ENCODE peak calls at places on chromosome 18, in ten cellular contexts. One of them, this sample, is unnamed.

GRCh38 chr18:3008546-3008945 is 4.4 kb downstream of the LPIN2 start:
- DNase-seq in stimulated activated CD8-positive, alpha-beta memory T cell treated with anti-CD3 and anti-CD28 coated beads, Interleukin-15, amount 100 ng/mL, for 1 hour: no peak
- DNase-seq in posterior cingulate gyrus: no peak
- DNase-seq in GM23248: peak; percentile 86
- DNase-seq in mesenchymal stem cell: peak; percentile 83
- DNase-seq in kidney epithelial cell: peak; percentile 14
- DNase-seq in iPS DF 6.9: no peak
- DNase-seq in CD8-positive, alpha-beta memory T cell: no peak
- DNase-seq in hepatic stellate cell: peak; percentile 76
- DNase-seq in sciatic nerve: no peak
- DNase-seq in this sample: no peak

GRCh38 chr18:50814387-50814786 is 5.4 kb downstream of the MRO start:
- DNase-seq in stimulated activated CD8-positive, alpha-beta memory T cell treated with anti-CD3 and anti-CD28 coated beads, Interleukin-15, amount 100 ng/mL, for 1 hour: no peak
- DNase-seq in posterior cingulate gyrus: no peak
- DNase-seq in GM23248: no peak
- DNase-seq in mesenchymal stem cell: no peak
- DNase-seq in kidney epithelial cell: no peak
- DNase-seq in iPS DF 6.9: no peak
- DNase-seq in CD8-positive, alpha-beta memory T cell: no peak
- DNase-seq in hepatic stellate cell: no peak
- DNase-seq in sciatic nerve: no peak
- DNase-seq in this sample: no peak

GRCh38 chr18:35139517-35139916 is 98.3 kb downstream of the MAPRE2 start:
- DNase-seq in stimulated activated CD8-positive, alpha-beta memory T cell treated with anti-CD3 and anti-CD28 coated beads, Interleukin-15, amount 100 ng/mL, for 1 hour: no peak
- DNase-seq in posterior cingulate gyrus: no peak
- DNase-seq in GM23248: no peak
- DNase-seq in mesenchymal stem cell: no peak
- DNase-seq in kidney epithelial cell: no peak
- DNase-seq in iPS DF 6.9: no peak
- DNase-seq in CD8-positive, alpha-beta memory T cell: no peak
- DNase-seq in hepatic stellate cell: no peak
- DNase-seq in sciatic nerve: no peak
- DNase-seq in this sample: no peak

GRCh38 chr18:46481847-46482245 is 175.2 kb downstream of the LOXHD1 start:
- DNase-seq in stimulated activated CD8-positive, alpha-beta memory T cell treated with anti-CD3 and anti-CD28 coated beads, Interleukin-15, amount 100 ng/mL, for 1 hour: no peak
- DNase-seq in posterior cingulate gyrus: no peak
- DNase-seq in GM23248: peak; percentile 10
- DNase-seq in mesenchymal stem cell: no peak
- DNase-seq in kidney epithelial cell: no peak
- DNase-seq in iPS DF 6.9: no peak
- DNase-seq in CD8-positive, alpha-beta memory T cell: no peak
- DNase-seq in hepatic stellate cell: no peak
- DNase-seq in sciatic nerve: no peak
- DNase-seq in this sample: no peak

GRCh38 chr18:60446821-60447220 is 74.2 kb upstream of the MC4R start:
- DNase-seq in stimulated activated CD8-positive, alpha-beta memory T cell treated with anti-CD3 and anti-CD28 coated beads, Interleukin-15, amount 100 ng/mL, for 1 hour: no peak
- DNase-seq in posterior cingulate gyrus: no peak
- DNase-seq in GM23248: peak; percentile 61
- DNase-seq in mesenchymal stem cell: no peak
- DNase-seq in kidney epithelial cell: no peak
- DNase-seq in iPS DF 6.9: no peak
- DNase-seq in CD8-positive, alpha-beta memory T cell: no peak
- DNase-seq in hepatic stellate cell: no peak
- DNase-seq in sciatic nerve: no peak
- DNase-seq in this sample: no peak

GRCh38 chr18:54957295-54957694 is 2.0 kb downstream of the CCDC68 start:
- DNase-seq in stimulated activated CD8-positive, alpha-beta memory T cell treated with anti-CD3 and anti-CD28 coated beads, Interleukin-15, amount 100 ng/mL, for 1 hour: no peak
- DNase-seq in posterior cingulate gyrus: no peak
- DNase-seq in GM23248: no peak
- DNase-seq in mesenchymal stem cell: peak; percentile 37
- DNase-seq in kidney epithelial cell: no peak
- DNase-seq in iPS DF 6.9: no peak
- DNase-seq in CD8-positive, alpha-beta memory T cell: no peak
- DNase-seq in hepatic stellate cell: no peak
- DNase-seq in sciatic nerve: no peak
- DNase-seq in this sample: no peak

GRCh38 chr18:12911025-12911927 is 27.2 kb upstream of the PTPN2 start:
- DNase-seq in stimulated activated CD8-positive, alpha-beta memory T cell treated with anti-CD3 and anti-CD28 coated beads, Interleukin-15, amount 100 ng/mL, for 1 hour: no peak
- DNase-seq in posterior cingulate gyrus: peak; percentile 74
- DNase-seq in GM23248: peak; percentile 32
- DNase-seq in mesenchymal stem cell: no peak
- DNase-seq in kidney epithelial cell: no peak
- DNase-seq in iPS DF 6.9: no peak
- DNase-seq in CD8-positive, alpha-beta memory T cell: peak; percentile 37
- DNase-seq in hepatic stellate cell: peak; percentile 12
- DNase-seq in sciatic nerve: no peak
- DNase-seq in this sample: peak; percentile 91

GRCh38 chr18:57542801-57543427 is 43.6 kb downstream of the FECH start:
- DNase-seq in stimulated activated CD8-positive, alpha-beta memory T cell treated with anti-CD3 and anti-CD28 coated beads, Interleukin-15, amount 100 ng/mL, for 1 hour: no peak
- DNase-seq in posterior cingulate gyrus: no peak
- DNase-seq in GM23248: peak; percentile 86
- DNase-seq in mesenchymal stem cell: no peak
- DNase-seq in kidney epithelial cell: no peak
- DNase-seq in iPS DF 6.9: no peak
- DNase-seq in CD8-positive, alpha-beta memory T cell: no peak
- DNase-seq in hepatic stellate cell: no peak
- DNase-seq in sciatic nerve: no peak
- DNase-seq in this sample: no peak

GRCh38 chr18:79200546-79201268 is 131.5 kb downstream of the ATP9B start:
- DNase-seq in stimulated activated CD8-positive, alpha-beta memory T cell treated with anti-CD3 and anti-CD28 coated beads, Interleukin-15, amount 100 ng/mL, for 1 hour: no peak
- DNase-seq in posterior cingulate gyrus: no peak
- DNase-seq in GM23248: peak; percentile 26
- DNase-seq in mesenchymal stem cell: peak; percentile 25
- DNase-seq in kidney epithelial cell: peak; percentile 2
- DNase-seq in iPS DF 6.9: no peak
- DNase-seq in CD8-positive, alpha-beta memory T cell: no peak
- DNase-seq in hepatic stellate cell: peak; percentile 13
- DNase-seq in sciatic nerve: peak; percentile 69
- DNase-seq in this sample: no peak

GRCh38 chr18:10661333-10661732 is 135.5 kb downstream of the NAPG start:
- DNase-seq in stimulated activated CD8-positive, alpha-beta memory T cell treated with anti-CD3 and anti-CD28 coated beads, Interleukin-15, amount 100 ng/mL, for 1 hour: no peak
- DNase-seq in posterior cingulate gyrus: no peak
- DNase-seq in GM23248: peak; percentile 48
- DNase-seq in mesenchymal stem cell: peak; percentile 31
- DNase-seq in kidney epithelial cell: peak; percentile 34
- DNase-seq in iPS DF 6.9: no peak
- DNase-seq in CD8-positive, alpha-beta memory T cell: no peak
- DNase-seq in hepatic stellate cell: no peak
- DNase-seq in sciatic nerve: no peak
- DNase-seq in this sample: no peak

GRCh38 chr18:14920976-14921375 is 173.0 kb downstream of the ANKRD30B start:
- DNase-seq in stimulated activated CD8-positive, alpha-beta memory T cell treated with anti-CD3 and anti-CD28 coated beads, Interleukin-15, amount 100 ng/mL, for 1 hour: no peak
- DNase-seq in posterior cingulate gyrus: no peak
- DNase-seq in GM23248: no peak
- DNase-seq in mesenchymal stem cell: no peak
- DNase-seq in kidney epithelial cell: no peak
- DNase-seq in iPS DF 6.9: no peak
- DNase-seq in CD8-positive, alpha-beta memory T cell: no peak
- DNase-seq in hepatic stellate cell: no peak
- DNase-seq in sciatic nerve: no peak
- DNase-seq in this sample: no peak

GRCh38 chr18:78514910-78515670 is 464.5 kb upstream of the SALL3 start:
- DNase-seq in stimulated activated CD8-positive, alpha-beta memory T cell treated with anti-CD3 and anti-CD28 coated beads, Interleukin-15, amount 100 ng/mL, for 1 hour: no peak
- DNase-seq in posterior cingulate gyrus: no peak
- DNase-seq in GM23248: no peak
- DNase-seq in mesenchymal stem cell: no peak
- DNase-seq in kidney epithelial cell: no peak
- DNase-seq in iPS DF 6.9: no peak
- DNase-seq in CD8-positive, alpha-beta memory T cell: no peak
- DNase-seq in hepatic stellate cell: no peak
- DNase-seq in sciatic nerve: no peak
- DNase-seq in this sample: no peak

GRCh38 chr18:62637807-62638687 is 77.3 kb upstream of the PHLPP1 start:
- DNase-seq in stimulated activated CD8-positive, alpha-beta memory T cell treated with anti-CD3 and anti-CD28 coated beads, Interleukin-15, amount 100 ng/mL, for 1 hour: peak; percentile 7
- DNase-seq in posterior cingulate gyrus: no peak
- DNase-seq in GM23248: peak; percentile 44
- DNase-seq in mesenchymal stem cell: peak; percentile 4
- DNase-seq in kidney epithelial cell: no peak
- DNase-seq in iPS DF 6.9: peak; percentile 35
- DNase-seq in CD8-positive, alpha-beta memory T cell: peak; percentile 35
- DNase-seq in hepatic stellate cell: no peak
- DNase-seq in sciatic nerve: no peak
- DNase-seq in this sample: no peak

GRCh38 chr18:475202-475624 is 25.3 kb downstream of the COLEC12 start:
- DNase-seq in stimulated activated CD8-positive, alpha-beta memory T cell treated with anti-CD3 and anti-CD28 coated beads, Interleukin-15, amount 100 ng/mL, for 1 hour: no peak
- DNase-seq in posterior cingulate gyrus: no peak
- DNase-seq in GM23248: peak; percentile 77
- DNase-seq in mesenchymal stem cell: peak; percentile 74
- DNase-seq in kidney epithelial cell: no peak
- DNase-seq in iPS DF 6.9: peak; percentile 54
- DNase-seq in CD8-positive, alpha-beta memory T cell: no peak
- DNase-seq in hepatic stellate cell: peak; percentile 34
- DNase-seq in sciatic nerve: no peak
- DNase-seq in this sample: no peak

GRCh38 chr18:58784601-58785137 is 80.0 kb upstream of the ZNF532 start:
- DNase-seq in stimulated activated CD8-positive, alpha-beta memory T cell treated with anti-CD3 and anti-CD28 coated beads, Interleukin-15, amount 100 ng/mL, for 1 hour: no peak
- DNase-seq in posterior cingulate gyrus: no peak
- DNase-seq in GM23248: no peak
- DNase-seq in mesenchymal stem cell: peak; percentile 37
- DNase-seq in kidney epithelial cell: no peak
- DNase-seq in iPS DF 6.9: no peak
- DNase-seq in CD8-positive, alpha-beta memory T cell: no peak
- DNase-seq in hepatic stellate cell: no peak
- DNase-seq in sciatic nerve: no peak
- DNase-seq in this sample: no peak

GRCh38 chr18:27609221-27609620 is 424.1 kb upstream of the CHST9 start:
- DNase-seq in stimulated activated CD8-positive, alpha-beta memory T cell treated with anti-CD3 and anti-CD28 coated beads, Interleukin-15, amount 100 ng/mL, for 1 hour: no peak
- DNase-seq in posterior cingulate gyrus: no peak
- DNase-seq in GM23248: no peak
- DNase-seq in mesenchymal stem cell: no peak
- DNase-seq in kidney epithelial cell: no peak
- DNase-seq in iPS DF 6.9: no peak
- DNase-seq in CD8-positive, alpha-beta memory T cell: no peak
- DNase-seq in hepatic stellate cell: no peak
- DNase-seq in sciatic nerve: no peak
- DNase-seq in this sample: no peak

GRCh38 chr18:58080516-58080915 is 36.5 kb downstream of the NEDD4L start:
- DNase-seq in stimulated activated CD8-positive, alpha-beta memory T cell treated with anti-CD3 and anti-CD28 coated beads, Interleukin-15, amount 100 ng/mL, for 1 hour: no peak
- DNase-seq in posterior cingulate gyrus: no peak
- DNase-seq in GM23248: no peak
- DNase-seq in mesenchymal stem cell: no peak
- DNase-seq in kidney epithelial cell: peak; percentile 23
- DNase-seq in iPS DF 6.9: no peak
- DNase-seq in CD8-positive, alpha-beta memory T cell: no peak
- DNase-seq in hepatic stellate cell: no peak
- DNase-seq in sciatic nerve: no peak
- DNase-seq in this sample: no peak

GRCh38 chr18:63216497-63216896 is 103.1 kb downstream of the BCL2 start:
- DNase-seq in stimulated activated CD8-positive, alpha-beta memory T cell treated with anti-CD3 and anti-CD28 coated beads, Interleukin-15, amount 100 ng/mL, for 1 hour: no peak
- DNase-seq in posterior cingulate gyrus: no peak
- DNase-seq in GM23248: peak; percentile 4
- DNase-seq in mesenchymal stem cell: no peak
- DNase-seq in kidney epithelial cell: no peak
- DNase-seq in iPS DF 6.9: no peak
- DNase-seq in CD8-positive, alpha-beta memory T cell: no peak
- DNase-seq in hepatic stellate cell: no peak
- DNase-seq in sciatic nerve: no peak
- DNase-seq in this sample: no peak

This sample was measured in upper lobe of left lung.